ENCODE peak calls at places on chromosomes 3 and 15, in four cellular contexts. S, J, L and H are unnamed samples. For H3K4me1, the result is how much of the 10 kb centered on the place peaks cover.

GRCh38 chr15:76386926-76387325 is 50.4 kb downstream of the ISL2 start:
- DNase-seq in S (no peak), J (no peak), L (no peak), H (no peak)

GRCh38 chr3:125151916-125152315 is 60.6 kb downstream of the SLC12A8 start:
- DNase-seq in S (no peak), J (no peak), L (no peak), H (no peak)

GRCh38 chr3:117439812-117440211 is 730.2 kb downstream of the TUSC7 start:
- DNase-seq in S (no peak), J (peak), L (no peak), H (no peak)

GRCh38 chr3:56422316-56422715 is 46.0 kb downstream of the ERC2 start:
- DNase-seq in S (no peak), J (no peak), L (no peak), H (no peak)

GRCh38 chr3:173709026-173709425 is 311.5 kb downstream of the NLGN1 start:
- DNase-seq in S (no peak), J (no peak), L (no peak), H (no peak)

GRCh38 chr3:128282392-128283196 is 129.3 kb downstream of the EEFSEC start:
- DNase-seq in S (peak), J (peak), L (no peak), H (peak)

GRCh38 chr3:104526901-104527401 is 839.8 kb upstream of the ALCAM start:
- DNase-seq in S (no peak), J (no peak), L (no peak), H (no peak)

GRCh38 chr3:126932188-126932931 is 50.6 kb upstream of the PLXNA1 start:
- DNase-seq in S (peak), J (no peak), L (no peak), H (peak)

GRCh38 chr3:81024560-81024959 is 736.9 kb downstream of the GBE1 start:
- DNase-seq in S (no peak), J (no peak), L (no peak), H (no peak)

GRCh38 chr15:57196865-57197264 is 179.4 kb upstream of the CGNL1 start:
- DNase-seq in S (no peak), J (no peak), L (no peak), H (no peak)

GRCh38 chr3:35932995-35933394 is 293.7 kb downstream of the ARPP21 start:
- DNase-seq in S (no peak), J (no peak), L (no peak), H (no peak)

GRCh38 chr3:124032351-124032880 is 40.5 kb upstream of the ROPN1 start:
- DNase-seq in S (peak), J (peak), L (no peak), H (peak)

GRCh38 chr15:34810455-34811146 is 15.3 kb upstream of the ACTC1 start:
- DNase-seq in S (no peak), J (no peak), L (no peak), H (peak)

GRCh38 chr15:68822818-68823217 is 2.1 kb upstream of the ANP32A start:
- DNase-seq in S (no peak), J (no peak), L (no peak), H (no peak)

GRCh38 chr15:91521996-91522395 is 331.5 kb upstream of the SLCO3A1 start:
- DNase-seq in S (no peak), J (no peak), L (no peak), H (no peak)

GRCh38 chr3:12073106-12073505 is 68.9 kb downstream of the SYN2 start:
- DNase-seq in S (no peak), J (no peak), L (no peak), H (no peak)

GRCh38 chr15:88255496-88256171 is 905 bp downstream of the NTRK3 start:
- DNase-seq in S (no peak), J (peak), L (no peak), H (no peak)

GRCh38 chr3:168881804-168882203 is 781.7 kb downstream of the MECOM start:
- DNase-seq in S (no peak), J (no peak), L (no peak), H (no peak)

GRCh38 chr3:153173758-153174516 is 11.9 kb downstream of the RAP2B start:
- DNase-seq in S (no peak), J (no peak), L (peak), H (no peak)

GRCh38 chr3:157067114-157067513 is 92.8 kb downstream of the CCNL1 start:
- DNase-seq in S (no peak), J (no peak), L (peak), H (no peak)

GRCh38 chr15:33907326-33907725 is 61.0 kb upstream of the CHRM5 start:
- DNase-seq in S (no peak), J (no peak), L (no peak), H (no peak)

GRCh38 chr3:147415819-147416218 is 6.7 kb downstream of the ZIC1 start:
- DNase-seq in S (no peak), J (no peak), L (no peak), H (no peak)

GRCh38 chr15:40594429-40594836 is 384 bp downstream of the KNL1 start:
- DNase-seq in S (peak), J (peak), L (no peak), H (peak)

GRCh38 chr3:77446084-77446483 is 406.2 kb downstream of the ROBO2 start:
- DNase-seq in S (no peak), J (no peak), L (no peak), H (no peak)

GRCh38 chr3:63817209-63817608 is 1.9 kb upstream of the C3orf49 start:
- DNase-seq in S (no peak), J (no peak), L (no peak), H (no peak)

GRCh38 chr3:55128201-55128870 is 200.5 kb upstream of the LRTM1 start:
- DNase-seq in S (no peak), J (peak), L (no peak), H (no peak)

GRCh38 chr3:33030802-33031201 is 66.1 kb downstream of the GLB1 start:
- DNase-seq in S (no peak), J (no peak), L (peak), H (no peak)

GRCh38 chr3:29065211-29065785 is 215.6 kb upstream of the RBMS3 start:
- DNase-seq in S (peak), J (peak), L (no peak), H (peak)

GRCh38 chr3:12934431-12934830 is 93.1 kb upstream of the RPL32 start:
- DNase-seq in S (peak), J (peak), L (no peak), H (no peak)

GRCh38 chr15:56943398-56943797 is 25.0 kb downstream of the TCF12 start:
- DNase-seq in S (no peak), J (no peak), L (no peak), H (no peak)

GRCh38 chr3:160564205-160564922 is 1.0 kb downstream of the KPNA4 start:
- DNase-seq in S (no peak), J (peak), L (no peak), H (no peak)

GRCh38 chr15:68418611-68419161 is 13.3 kb downstream of the ITGA11 start:
- DNase-seq in S (no peak), J (no peak), L (no peak), H (no peak)

GRCh38 chr15:24878153-24878552 is 76.6 kb upstream of the SNRPN start:
- DNase-seq in S (peak), J (peak), L (peak), H (peak)

GRCh38 chr15:67548862-67549651 is 6.6 kb downstream of the MAP2K5 start:
- DNase-seq in S (peak), J (no peak), L (no peak), H (peak)

GRCh38 chr3:156674911-156675743 is 737 bp downstream of the TIPARP start:
- DNase-seq in S (peak), J (peak), L (peak), H (peak)

GRCh38 chr3:78887608-78888011 is 880.2 kb downstream of the ROBO1 start:
- DNase-seq in S (no peak), J (no peak), L (no peak), H (no peak)

GRCh38 chr3:187430576-187430975 is 62.4 kb downstream of the RTP4 start:
- DNase-seq in S (no peak), J (no peak), L (no peak), H (no peak)

GRCh38 chr3:122247087-122247824 is 63.8 kb downstream of the CASR start:
- DNase-seq in S (no peak), J (peak), L (no peak), H (no peak)

GRCh38 chr3:52119056-52119455 is 35.2 kb downstream of the POC1A start:
- DNase-seq in S (peak), J (no peak), L (no peak), H (no peak)

GRCh38 chr15:48717458-48717857 is 71.9 kb upstream of the FBN1 start:
- DNase-seq in S (no peak), J (no peak), L (no peak), H (no peak)

GRCh38 chr15:48720646-48721045 is 75.1 kb upstream of the FBN1 start:
- DNase-seq in S (peak), J (no peak), L (no peak), H (peak)

GRCh38 chr15:48721061-48721810 is 75.7 kb upstream of the FBN1 start:
- DNase-seq in S (peak), J (no peak), L (no peak), H (no peak)

GRCh38 chr15:48719668-48720067 is 74.2 kb upstream of the FBN1 start:
- DNase-seq in S (no peak), J (no peak), L (no peak), H (no peak)

DNA sequence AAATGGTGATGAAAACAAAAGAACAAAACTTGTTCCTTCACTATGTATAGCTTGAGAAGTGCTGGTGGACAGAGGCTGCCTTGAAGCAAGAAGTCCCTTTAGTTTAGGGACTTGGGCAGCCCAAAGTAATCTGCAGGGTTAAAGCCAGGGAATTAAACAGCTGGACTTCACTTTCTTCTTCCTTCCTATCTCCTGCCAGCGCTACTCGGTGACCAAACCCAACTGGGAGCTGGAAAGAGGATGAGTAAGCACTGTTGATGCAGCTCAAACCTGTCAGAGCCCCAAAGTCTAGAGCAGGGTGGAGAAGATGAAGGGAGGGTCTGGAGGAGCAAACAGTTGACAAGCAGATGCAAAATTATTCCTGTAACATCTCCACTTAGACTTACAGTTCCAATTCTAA is 73.1 kb upstream of the FBN1 start:
- DNase-seq in S (no peak), J (no peak), L (no peak), H (no peak)
- H3K27ac ChIP-seq in S (no peak), J (no peak), L (no peak), H (no peak)

GRCh38 chr3:194279701-194280360 is 71.3 kb downstream of the CPN2 start:
- DNase-seq in S (peak), J (no peak), L (no peak), H (no peak)
- H3K4me1 ChIP-seq in S (half or more), J (under half), L (under half), H (under half)

DNA sequence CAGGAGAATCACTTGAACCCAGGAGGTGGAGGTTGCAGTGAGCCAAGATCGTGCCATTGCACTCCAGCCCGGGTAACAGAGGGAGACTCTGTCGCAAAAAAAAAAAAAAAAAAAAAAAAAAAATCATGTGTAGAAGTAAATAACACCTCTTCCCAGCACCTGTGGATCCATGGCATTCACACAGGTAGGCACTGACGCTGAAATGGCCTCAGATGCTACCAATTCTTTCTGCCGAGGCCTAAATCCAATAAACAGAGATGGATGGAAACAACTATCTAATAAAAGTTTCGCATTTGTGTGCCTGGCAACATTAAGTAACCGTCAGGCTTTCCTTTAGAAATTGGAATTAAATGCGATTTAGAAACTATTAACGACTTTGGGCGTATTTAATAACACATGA is 10.3 kb upstream of the LRRC2 start:
- DNase-seq in S (no peak), J (no peak), L (no peak), H (no peak)
- H3K27ac ChIP-seq in S (no peak), J (no peak), L (no peak), H (no peak)

DNA sequence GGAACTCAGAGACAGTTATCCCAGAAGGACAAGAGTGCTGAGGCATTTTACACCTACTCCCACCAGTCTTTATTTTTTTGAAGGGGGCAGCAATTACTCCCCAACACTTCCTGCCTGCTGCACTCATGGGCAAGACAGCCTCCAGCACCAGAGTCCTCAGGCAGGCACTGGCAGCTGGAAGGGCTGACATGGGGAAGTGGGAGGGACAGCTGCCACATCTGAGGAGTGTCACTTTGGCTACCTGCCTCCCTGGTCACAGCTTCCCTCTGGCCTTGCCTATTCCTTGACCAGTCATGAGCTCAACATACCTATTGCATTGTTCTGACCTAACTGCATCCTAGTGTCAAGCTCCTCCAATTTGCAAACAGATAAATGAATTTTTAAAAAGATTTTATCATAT is 10.2 kb upstream of the LACTB start:
- DNase-seq in S (no peak), J (no peak), L (no peak), H (peak)
- H3K4me1 ChIP-seq in S (under half), J (under half), L (under half), H (under half)

GRCh38 chr3:50222169-50222528 is 13.9 kb upstream of the GNAI2 start:
- DNase-seq in S (no peak), J (no peak), L (no peak), H (no peak)

GRCh38 chr3:50219285-50219684 is 14.2 kb downstream of the SLC38A3 start:
- DNase-seq in S (no peak), J (no peak), L (no peak), H (no peak)

GRCh38 chr3:50220109-50220508 is 15.0 kb downstream of the SLC38A3 start:
- DNase-seq in S (no peak), J (no peak), L (no peak), H (no peak)

GRCh38 chr3:50221413-50222168 is 14.4 kb upstream of the GNAI2 start:
- DNase-seq in S (no peak), J (peak), L (no peak), H (no peak)

DNA sequence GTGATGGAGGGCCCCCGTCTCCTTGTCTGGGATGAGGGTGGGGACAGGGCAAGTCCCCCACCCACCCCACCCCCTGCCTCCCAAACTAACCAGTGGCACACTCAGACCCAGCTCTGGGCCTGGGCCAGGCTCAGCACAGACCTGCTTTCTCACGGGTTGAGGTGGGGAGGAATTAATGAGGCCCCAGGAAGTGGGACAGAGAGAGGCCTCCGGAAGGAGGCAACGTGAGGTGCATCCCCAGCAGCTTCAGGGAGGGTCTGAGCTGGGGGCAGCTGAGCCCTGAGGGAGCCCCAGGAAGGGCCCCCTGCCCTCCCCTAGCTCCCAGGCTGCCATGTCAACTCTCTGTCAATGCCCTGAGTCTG is 15.0 kb upstream of the GNAI2 start:
- DNase-seq in S (no peak), J (no peak), L (no peak), H (no peak)
- H3K27ac ChIP-seq in S (no peak), J (no peak), L (no peak), H (no peak)

GRCh38 chr3:10196389-10197052 is 31.8 kb downstream of the IRAK2 start:
- DNase-seq in S (peak), J (no peak), L (no peak), H (peak)
- H3K4me1 ChIP-seq in S (half or more), J (under half), L (half or more), H (half or more)

DNA sequence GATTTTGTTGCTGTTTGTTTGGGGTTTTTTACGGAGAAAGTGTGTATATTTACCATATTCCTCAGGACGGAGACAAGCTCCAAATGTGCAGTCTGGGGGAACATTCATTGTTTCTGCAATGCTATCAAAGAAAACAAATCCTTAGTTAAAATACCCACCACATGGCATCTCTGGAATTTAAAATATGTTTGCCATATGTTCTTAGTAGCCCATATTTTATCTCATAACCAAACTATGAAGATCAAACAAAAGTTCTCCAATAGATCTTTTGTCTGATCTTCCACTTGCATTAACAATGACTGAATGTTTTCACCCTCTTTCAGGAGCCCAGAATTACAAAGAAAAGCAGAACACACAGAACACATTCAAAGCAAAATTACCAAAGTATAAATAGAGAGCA is 35.3 kb downstream of the EFHB start:
- DNase-seq in S (no peak), J (no peak), L (no peak), H (no peak)
- H3K27ac ChIP-seq in S (no peak), J (no peak), L (no peak), H (no peak)

GRCh38 chr15:42153874-42154575 is 2.4 kb downstream of the PLA2G4F start:
- DNase-seq in S (no peak), J (no peak), L (no peak), H (no peak)

GRCh38 chr15:42155546-42156265 is 730 bp downstream of the PLA2G4F start:
- DNase-seq in S (no peak), J (peak), L (no peak), H (peak)

GRCh38 chr15:42156266-42156922 is at the start of gene PLA2G4F:
- DNase-seq in S (no peak), J (peak), L (no peak), H (peak)

GRCh38 chr15:42152921-42153680 is 3.3 kb downstream of the PLA2G4F start:
- DNase-seq in S (no peak), J (no peak), L (no peak), H (no peak)

GRCh38 chr15:42154576-42155355 is 1.7 kb downstream of the PLA2G4F start:
- DNase-seq in S (no peak), J (no peak), L (no peak), H (no peak)
- H3K4me1 ChIP-seq in S (under half), J (under half), L (under half), H (half or more)